ENCODE peak calls at places on chromosome 10, in seven cellular contexts. One of them, this sample, is unnamed.

GRCh38 chr10:16565604-16566003 is 43.9 kb upstream of the C1QL3 start:
- DNase-seq in lung: no peak
- DNase-seq in BE2C: no peak
- DNase-seq in A549: no peak
- DNase-seq in mesenchymal stem cell: no peak
- DNase-seq in prostate gland: no peak
- DNase-seq in body of pancreas: no peak
- DNase-seq in this sample: no peak

GRCh38 chr10:104582966-104583365 is 58.1 kb upstream of the SORCS3 start:
- DNase-seq in lung: no peak
- DNase-seq in BE2C: no peak
- DNase-seq in A549: no peak
- DNase-seq in mesenchymal stem cell: no peak
- DNase-seq in prostate gland: no peak
- DNase-seq in body of pancreas: no peak
- DNase-seq in this sample: no peak

GRCh38 chr10:97047327-97047726 is 138.4 kb downstream of the SLIT1 start:
- DNase-seq in lung: no peak
- DNase-seq in BE2C: no peak
- DNase-seq in A549: no peak
- DNase-seq in mesenchymal stem cell: no peak
- DNase-seq in prostate gland: no peak
- DNase-seq in body of pancreas: no peak
- DNase-seq in this sample: no peak

GRCh38 chr10:22552888-22553378 is 161.4 kb downstream of the PIP4K2A start:
- DNase-seq in lung: no peak
- DNase-seq in BE2C: no peak
- DNase-seq in A549: no peak
- DNase-seq in mesenchymal stem cell: peak; percentile 44
- DNase-seq in prostate gland: peak; percentile 11
- DNase-seq in body of pancreas: no peak
- DNase-seq in this sample: no peak

GRCh38 chr10:28326516-28327493 is 23.9 kb upstream of the MPP7 start:
- DNase-seq in lung: peak; percentile 51
- DNase-seq in BE2C: no peak
- DNase-seq in A549: no peak
- DNase-seq in mesenchymal stem cell: peak; percentile 37
- DNase-seq in prostate gland: peak; percentile 74
- DNase-seq in body of pancreas: peak; percentile 74
- DNase-seq in this sample: no peak

GRCh38 chr10:99172130-99172738 is 63.4 kb downstream of the HPSE2 start:
- DNase-seq in lung: no peak
- DNase-seq in BE2C: peak; percentile 19
- DNase-seq in A549: peak; percentile 49
- DNase-seq in mesenchymal stem cell: peak; percentile 71
- DNase-seq in prostate gland: peak; percentile 22
- DNase-seq in body of pancreas: peak; percentile 55
- DNase-seq in this sample: no peak

GRCh38 chr10:91219371-91220193 is 881 bp upstream of the PCGF5 start:
- DNase-seq in lung: no peak
- DNase-seq in BE2C: no peak
- DNase-seq in A549: no peak
- DNase-seq in mesenchymal stem cell: no peak
- DNase-seq in prostate gland: no peak
- DNase-seq in body of pancreas: no peak
- DNase-seq in this sample: no peak

GRCh38 chr10:74927701-74928100 is 101.3 kb downstream of the KAT6B start:
- DNase-seq in lung: no peak
- DNase-seq in BE2C: no peak
- DNase-seq in A549: no peak
- DNase-seq in mesenchymal stem cell: peak; percentile 53
- DNase-seq in prostate gland: no peak
- DNase-seq in body of pancreas: no peak
- DNase-seq in this sample: no peak

GRCh38 chr10:75143353-75143752 is 31.9 kb downstream of the SAMD8 start:
- DNase-seq in lung: no peak
- DNase-seq in BE2C: no peak
- DNase-seq in A549: no peak
- DNase-seq in mesenchymal stem cell: no peak
- DNase-seq in prostate gland: no peak
- DNase-seq in body of pancreas: no peak
- DNase-seq in this sample: no peak

GRCh38 chr10:33618196-33618595 is 283.7 kb upstream of the NRP1 start:
- DNase-seq in lung: no peak
- DNase-seq in BE2C: no peak
- DNase-seq in A549: no peak
- DNase-seq in mesenchymal stem cell: no peak
- DNase-seq in prostate gland: no peak
- DNase-seq in body of pancreas: no peak
- DNase-seq in this sample: no peak

GRCh38 chr10:61108880-61109279 is 164.9 kb upstream of the RHOBTB1 start:
- DNase-seq in lung: no peak
- DNase-seq in BE2C: peak; percentile 20
- DNase-seq in A549: no peak
- DNase-seq in mesenchymal stem cell: no peak
- DNase-seq in prostate gland: no peak
- DNase-seq in body of pancreas: no peak
- DNase-seq in this sample: no peak

GRCh38 chr10:1255600-1255999 is 199.4 kb downstream of the WDR37 start:
- DNase-seq in lung: no peak
- DNase-seq in BE2C: no peak
- DNase-seq in A549: no peak
- DNase-seq in mesenchymal stem cell: no peak
- DNase-seq in prostate gland: no peak
- DNase-seq in body of pancreas: no peak
- DNase-seq in this sample: no peak
- H3K9me3 ChIP-seq in lung: no peaks in the 10 kb centered on the region
- H3K9me3 ChIP-seq in BE2C: no peaks in the 10 kb centered on the region
- H3K9me3 ChIP-seq in A549: no peaks in the 10 kb centered on the region
- H3K9me3 ChIP-seq in mesenchymal stem cell: peaks cover 3% of the 10 kb centered on the region
- H3K9me3 ChIP-seq in prostate gland: no peaks in the 10 kb centered on the region
- H3K9me3 ChIP-seq in body of pancreas: no peaks in the 10 kb centered on the region
- H3K9me3 ChIP-seq in this sample: no peaks in the 10 kb centered on the region

DNA sequence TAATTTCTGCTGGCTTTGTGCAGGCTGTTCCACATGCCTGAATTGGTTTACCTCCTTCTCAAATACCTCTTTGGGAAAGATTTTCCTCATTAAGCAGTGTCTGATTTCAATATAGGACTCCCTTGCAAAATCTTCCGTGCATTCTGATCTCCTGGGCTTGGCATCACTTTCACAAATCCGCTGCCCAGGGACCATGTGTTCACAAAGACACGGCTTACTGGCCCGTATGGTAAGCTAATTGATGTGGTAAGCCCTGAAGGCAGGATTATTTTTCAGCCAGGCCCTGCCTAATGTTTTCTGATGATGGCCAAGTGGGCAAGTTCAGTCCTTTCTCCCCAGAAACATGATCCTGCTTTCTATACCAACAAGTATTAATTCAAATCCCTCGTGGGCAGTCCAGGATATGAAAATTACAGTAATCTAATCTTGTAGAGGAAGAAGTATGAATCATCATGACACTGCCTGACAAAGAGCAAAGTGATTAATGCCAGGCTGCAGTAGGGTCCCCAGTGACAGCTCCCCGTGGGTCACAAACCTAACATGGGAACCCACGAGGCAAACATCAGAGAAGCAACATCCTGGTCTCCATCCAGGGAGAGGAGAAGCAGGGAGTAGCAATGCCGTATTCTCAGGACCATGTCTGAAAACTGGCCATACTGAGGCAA is 11.6 kb upstream of the SVIL start:
- DNase-seq in lung: no peak
- DNase-seq in BE2C: peak; percentile 84
- DNase-seq in A549: no peak
- DNase-seq in mesenchymal stem cell: peak; percentile 71
- DNase-seq in prostate gland: peak; percentile 60
- DNase-seq in body of pancreas: no peak
- DNase-seq in this sample: peak; percentile 32
- H3K4me1 ChIP-seq in lung: no peaks in the 10 kb centered on the region
- H3K4me1 ChIP-seq in BE2C: peaks cover 28% of the 10 kb centered on the region
- H3K4me1 ChIP-seq in A549: peaks cover 40% of the 10 kb centered on the region
- H3K4me1 ChIP-seq in mesenchymal stem cell: peaks cover 25% of the 10 kb centered on the region
- H3K4me1 ChIP-seq in prostate gland: no peaks in the 10 kb centered on the region
- H3K4me1 ChIP-seq in body of pancreas: peaks cover 23% of the 10 kb centered on the region
- H3K4me1 ChIP-seq in this sample: peaks cover 13% of the 10 kb centered on the region

DNA sequence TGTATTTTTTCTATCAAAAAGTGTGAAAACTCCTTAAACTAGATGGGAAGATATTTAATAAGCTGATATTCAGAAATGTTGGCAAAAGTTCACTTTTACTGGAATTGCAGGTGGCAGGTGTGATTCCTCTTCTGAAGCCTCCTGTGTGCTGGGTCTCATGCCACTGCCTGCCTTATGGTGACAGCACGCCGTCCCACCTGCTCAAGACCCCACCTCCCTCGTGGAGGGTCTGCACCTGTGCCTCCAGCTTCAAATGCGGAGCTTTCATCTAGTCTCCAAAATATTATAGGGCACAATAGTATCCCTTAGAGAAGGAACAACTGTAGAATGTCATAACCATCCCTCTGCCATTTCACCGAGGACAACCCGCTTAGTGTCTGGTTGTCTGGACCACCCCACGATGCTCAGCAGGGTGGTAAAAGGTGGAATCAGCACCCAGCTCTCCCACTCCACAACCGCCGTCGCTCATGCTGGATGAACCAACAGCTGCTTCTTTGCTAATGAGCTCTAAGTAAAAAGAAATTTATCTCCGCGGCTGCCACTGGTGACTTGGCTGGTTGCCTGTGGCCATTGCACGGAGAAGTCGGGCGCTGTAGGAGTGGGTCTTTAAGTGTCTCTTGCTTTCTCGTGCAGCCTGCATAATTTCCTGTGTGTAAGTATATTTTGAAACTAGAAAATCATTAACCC is 119.3 kb upstream of the TCERG1L start:
- DNase-seq in lung: no peak
- DNase-seq in BE2C: no peak
- DNase-seq in A549: no peak
- DNase-seq in mesenchymal stem cell: no peak
- DNase-seq in prostate gland: no peak
- DNase-seq in body of pancreas: no peak
- DNase-seq in this sample: no peak
- H3K9me3 ChIP-seq in lung: no peaks in the 10 kb centered on the region
- H3K9me3 ChIP-seq in BE2C: no peaks in the 10 kb centered on the region
- H3K9me3 ChIP-seq in A549: no peaks in the 10 kb centered on the region
- H3K9me3 ChIP-seq in mesenchymal stem cell: no peaks in the 10 kb centered on the region
- H3K9me3 ChIP-seq in prostate gland: no peaks in the 10 kb centered on the region
- H3K9me3 ChIP-seq in body of pancreas: no peaks in the 10 kb centered on the region
- H3K9me3 ChIP-seq in this sample: no peaks in the 10 kb centered on the region

DNA sequence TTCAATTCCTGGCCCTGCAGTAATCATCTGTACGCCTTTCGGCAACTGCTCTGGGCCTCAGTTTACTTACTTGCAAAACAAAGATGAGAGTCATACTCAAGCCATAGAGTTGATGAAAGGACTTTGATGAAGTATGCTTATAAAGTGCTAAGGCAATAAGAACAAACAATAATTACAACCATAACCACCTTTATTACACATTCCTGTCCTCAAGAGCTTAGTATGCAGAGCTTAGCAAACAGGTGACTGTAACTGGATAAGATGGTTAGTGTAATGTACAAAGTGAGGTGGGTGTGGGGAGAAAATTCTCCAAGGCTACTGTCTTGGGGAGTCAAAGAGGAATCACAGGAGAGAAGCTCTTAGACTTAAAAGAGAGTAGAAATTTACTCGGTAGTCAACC is 116.9 kb upstream of the AFAP1L2 start:
- DNase-seq in lung: no peak
- DNase-seq in BE2C: no peak
- DNase-seq in A549: no peak
- DNase-seq in mesenchymal stem cell: no peak
- DNase-seq in prostate gland: no peak
- DNase-seq in body of pancreas: no peak
- DNase-seq in this sample: no peak
- H3K4me1 ChIP-seq in lung: peaks cover 38% of the 10 kb centered on the region
- H3K4me1 ChIP-seq in BE2C: peaks cover 3% of the 10 kb centered on the region
- H3K4me1 ChIP-seq in A549: peaks cover 74% of the 10 kb centered on the region
- H3K4me1 ChIP-seq in mesenchymal stem cell: peaks cover 10% of the 10 kb centered on the region
- H3K4me1 ChIP-seq in prostate gland: no peaks in the 10 kb centered on the region
- H3K4me1 ChIP-seq in body of pancreas: peaks cover 34% of the 10 kb centered on the region
- H3K4me1 ChIP-seq in this sample: peaks cover 24% of the 10 kb centered on the region

This sample was measured in right lobe of liver.